ENCODE peak calls at places on chromosomes 4 and X, in five cellular contexts. J, R, T, B and Z are unnamed samples.

GRCh38 chr4:124713213-124713592 is 671 bp upstream of the ANKRD50 start:
- DNase-seq in R (peak), T (peak), J (no peak), B (peak), Z (peak)

GRCh38 chr4:169116270-169116901 is 106.3 kb upstream of the CBR4 start:
- DNase-seq in R (no peak), J (no peak), B (peak), T (no peak), Z (no peak)

GRCh38 chr4:43242611-43243010 is 350.1 kb downstream of the GRXCR1 start:
- DNase-seq in T (peak), J (no peak), R (no peak), B (peak), Z (no peak)

GRCh38 chrX:133574716-133575115 is 159.4 kb upstream of the GPC4 start:
- DNase-seq in T (no peak), B (no peak), J (no peak), R (no peak), Z (no peak)

GRCh38 chr4:147626903-147627302 is 9.7 kb downstream of the TMEM184C start:
- DNase-seq in T (no peak), R (no peak), B (no peak), J (no peak), Z (no peak)

GRCh38 chr4:101175896-101176676 is 171.2 kb downstream of the PPP3CA start:
- DNase-seq in R (no peak), T (no peak), J (no peak), B (no peak), Z (no peak)

GRCh38 chr4:39539026-39539690 is 11.9 kb upstream of the UGDH start:
- DNase-seq in R (no peak), J (no peak), B (peak), T (peak), Z (no peak)

GRCh38 chr4:141463678-141464077 is 172.7 kb upstream of the IL15 start:
- DNase-seq in R (no peak), J (no peak), T (no peak), B (peak), Z (peak)

GRCh38 chr4:761086-761485 is 55.5 kb downstream of the PCGF3 start:
- DNase-seq in J (no peak), R (no peak), T (no peak), B (no peak), Z (no peak)

GRCh38 chr4:169159614-169160013 is 111.1 kb downstream of the SH3RF1 start:
- DNase-seq in T (peak), R (no peak), J (no peak), B (peak), Z (no peak)

GRCh38 chr4:141933978-141934377 is 297.6 kb downstream of the IL15 start:
- DNase-seq in R (no peak), T (no peak), J (no peak), B (peak), Z (no peak)

DNA sequence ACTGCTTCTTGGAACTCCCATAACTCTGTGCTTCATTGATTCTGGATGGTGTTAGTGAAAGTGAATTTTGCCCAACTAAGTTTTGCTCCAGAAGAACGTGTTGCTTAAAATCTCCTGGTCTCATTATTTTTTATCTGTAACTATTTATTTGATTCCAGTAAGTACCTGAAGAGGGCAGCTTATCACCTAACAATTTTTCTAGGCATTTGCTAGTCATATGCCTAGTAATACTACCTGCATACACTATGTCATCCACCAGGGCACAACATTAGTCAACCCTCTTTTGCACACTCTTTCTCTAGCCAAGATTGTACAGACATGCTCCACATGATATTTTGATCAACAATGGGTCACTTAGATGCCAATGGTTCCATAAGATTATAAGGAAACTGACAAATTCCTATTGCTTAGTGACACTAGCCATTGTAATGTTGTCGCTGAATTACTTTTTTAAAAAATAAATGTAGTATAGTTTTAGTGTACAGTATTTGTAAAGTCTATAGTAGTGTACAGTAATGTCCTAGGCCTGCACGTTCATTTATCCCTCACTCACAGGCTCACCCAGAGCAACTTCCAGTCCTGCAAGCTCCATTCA is 499.9 kb upstream of the AADAT start:
- DNase-seq in T (no peak), J (no peak), R (peak), B (no peak), Z (peak)
- TF ChIP-seq CTCF in T (no peak), J (no peak), R (peak), B (no peak), Z (peak)

GRCh38 chr4:189597341-189597740 is 343.3 kb upstream of the FRG1 start:
- DNase-seq in B (no peak), J (no peak), T (no peak), R (no peak), Z (no peak)
- TF ChIP-seq CTCF in B (no peak), J (no peak), T (no peak), R (no peak), Z (no peak)

DNA sequence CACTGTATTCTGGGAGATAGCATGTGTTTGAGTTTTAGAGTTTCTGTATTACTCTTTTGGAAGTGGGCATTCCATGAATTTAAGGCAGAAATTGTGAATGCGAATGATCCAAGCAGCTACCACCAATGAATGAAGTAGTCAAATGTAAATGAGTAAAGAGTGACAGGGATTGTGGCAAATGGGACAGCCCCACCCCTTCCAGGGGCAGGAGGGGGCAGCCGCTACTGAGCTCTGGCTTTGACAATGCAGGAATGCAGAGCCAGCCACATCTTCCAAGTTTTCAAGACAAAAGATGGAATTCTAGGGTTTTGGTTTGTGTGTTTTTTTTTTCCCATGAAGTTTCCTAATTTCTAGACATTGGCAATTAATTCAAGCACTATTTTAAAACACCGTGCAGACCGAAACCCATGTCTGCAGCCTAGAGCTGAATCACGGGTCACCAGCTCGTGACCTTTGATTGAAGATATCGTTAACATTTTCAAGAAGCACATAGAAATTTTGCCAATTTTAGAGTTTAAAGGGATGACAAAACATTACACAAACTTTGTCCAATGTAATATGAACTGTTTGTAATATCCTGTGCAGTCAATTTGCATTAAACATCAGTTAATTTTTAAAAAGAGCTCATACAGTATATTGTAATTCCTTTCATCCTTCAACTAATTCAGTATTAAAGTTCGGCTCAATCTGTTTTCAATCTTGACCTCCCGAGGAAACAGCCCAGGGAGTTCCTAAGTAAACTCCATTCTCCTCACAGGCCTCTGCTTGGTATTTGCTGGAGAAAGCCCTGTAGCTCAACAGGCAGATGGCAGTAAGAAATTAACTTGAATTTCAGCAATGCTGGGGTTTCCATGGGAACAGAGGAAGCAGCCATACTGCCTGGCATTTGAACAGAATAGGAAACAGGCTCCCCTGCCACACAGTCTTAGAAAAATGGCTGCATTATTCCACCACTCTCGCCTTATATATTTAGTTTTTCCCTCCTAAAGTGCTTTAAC is 83.4 kb downstream of the UCHL1 start:
- DNase-seq in J (no peak), B (peak), T (peak), R (peak), Z (peak)
- TF ChIP-seq CTCF in J (no peak), B (no peak), T (peak), R (peak), Z (peak)

DNA sequence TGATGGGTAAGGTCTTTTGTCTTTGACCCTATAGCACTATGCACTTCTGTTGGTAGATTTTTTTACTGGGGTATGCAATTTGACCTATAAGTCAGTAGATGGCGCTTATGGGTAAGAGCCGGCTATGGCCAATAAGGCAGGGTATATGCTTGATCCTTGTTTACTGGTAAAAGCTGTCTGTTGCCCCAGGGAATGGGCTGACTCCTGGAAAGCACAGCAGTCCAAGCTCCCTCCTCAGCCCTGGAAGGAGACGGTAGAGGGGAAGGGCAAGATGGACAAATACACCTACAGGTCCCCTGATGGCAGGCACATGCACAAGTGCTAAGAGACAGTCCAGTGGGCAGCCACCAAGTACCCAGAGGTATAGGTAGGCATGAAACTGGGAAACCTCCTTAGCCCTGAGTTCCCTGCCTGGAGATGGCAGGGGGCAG is 63.7 kb downstream of the ADAMTS3 start:
- DNase-seq in T (peak), J (no peak), R (peak), B (peak), Z (peak)
- TF ChIP-seq CTCF in T (peak), J (no peak), R (peak), B (peak), Z (peak)

GRCh38 chr4:138983690-138984089 is 31.9 kb upstream of the NOCT start:
- DNase-seq in J (no peak), B (no peak), T (no peak), R (no peak), Z (no peak)

GRCh38 chr4:138982754-138983153 is 32.8 kb upstream of the NOCT start:
- DNase-seq in J (no peak), B (no peak), R (no peak), T (no peak), Z (no peak)

GRCh38 chr4:138984647-138985046 is 30.9 kb upstream of the NOCT start:
- DNase-seq in R (no peak), J (no peak), T (no peak), B (no peak), Z (no peak)

GRCh38 chr4:138979742-138980141 is 35.8 kb upstream of the NOCT start:
- DNase-seq in J (no peak), B (no peak), R (no peak), T (no peak), Z (no peak)

DNA sequence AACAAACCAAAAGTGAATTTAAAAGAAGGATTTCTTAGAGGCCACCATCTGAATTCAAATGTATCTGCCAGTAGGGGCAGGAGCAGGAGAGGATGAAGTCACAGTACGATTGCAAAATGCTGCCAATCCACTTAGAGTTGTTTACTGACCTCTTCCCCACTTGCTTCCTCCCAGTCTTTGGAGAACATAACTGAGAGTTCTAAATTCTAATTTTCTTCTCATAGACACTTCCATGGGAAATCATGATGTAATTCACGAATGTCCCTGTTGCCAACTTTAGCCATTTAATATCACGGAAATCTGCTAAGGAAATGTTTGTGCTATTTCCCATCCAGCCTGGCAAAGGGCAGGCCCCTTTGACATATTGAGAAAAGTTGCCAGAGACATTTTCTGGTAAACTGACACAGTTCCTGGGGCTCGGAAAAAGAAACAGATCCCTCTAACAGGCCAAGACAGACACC is 33.6 kb upstream of the NOCT start:
- DNase-seq in B (peak), R (no peak), J (no peak), T (peak), Z (peak)
- TF ChIP-seq CTCF in B (peak), R (peak), J (no peak), T (peak), Z (peak)

DNA sequence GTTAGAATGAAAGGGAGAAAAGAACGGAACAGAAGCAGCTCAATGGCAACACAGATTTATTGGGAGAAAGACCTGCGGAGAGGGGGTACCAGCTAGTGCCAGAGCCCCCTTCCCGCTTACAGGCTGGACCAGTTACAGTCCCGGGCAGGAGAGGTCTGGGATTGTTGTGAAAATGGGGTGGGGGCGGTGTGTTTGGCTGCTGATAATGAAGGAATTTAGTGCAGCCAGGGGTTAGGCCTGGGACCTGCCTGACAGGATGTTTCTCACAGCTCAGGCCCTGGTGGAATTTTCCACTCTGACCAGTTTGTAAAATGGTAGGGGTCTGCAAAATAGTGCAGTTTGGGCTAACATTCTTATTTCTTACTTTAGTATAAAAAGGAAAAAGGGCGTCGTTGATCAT is 75.4 kb upstream of the SPIN4 start:
- DNase-seq in T (no peak), B (no peak), J (no peak), R (no peak), Z (no peak)
- TF ChIP-seq CTCF in T (no peak), B (no peak), J (no peak), R (no peak), Z (no peak)

GRCh38 chr4:163587867-163588266 is 93.4 kb downstream of the TMA16 start:
- DNase-seq in T (no peak), B (no peak), R (peak), J (no peak), Z (no peak)
- TF ChIP-seq CTCF in T (peak), B (peak), R (peak), J (no peak), Z (peak)

GRCh38 chr4:153467897-153468262 is 1.7 kb downstream of the TMEM131L start:
- DNase-seq in T (peak), R (no peak), J (no peak), B (no peak), Z (no peak)
- TF ChIP-seq CTCF in T (no peak), R (no peak), J (no peak), B (no peak), Z (no peak)

DNA sequence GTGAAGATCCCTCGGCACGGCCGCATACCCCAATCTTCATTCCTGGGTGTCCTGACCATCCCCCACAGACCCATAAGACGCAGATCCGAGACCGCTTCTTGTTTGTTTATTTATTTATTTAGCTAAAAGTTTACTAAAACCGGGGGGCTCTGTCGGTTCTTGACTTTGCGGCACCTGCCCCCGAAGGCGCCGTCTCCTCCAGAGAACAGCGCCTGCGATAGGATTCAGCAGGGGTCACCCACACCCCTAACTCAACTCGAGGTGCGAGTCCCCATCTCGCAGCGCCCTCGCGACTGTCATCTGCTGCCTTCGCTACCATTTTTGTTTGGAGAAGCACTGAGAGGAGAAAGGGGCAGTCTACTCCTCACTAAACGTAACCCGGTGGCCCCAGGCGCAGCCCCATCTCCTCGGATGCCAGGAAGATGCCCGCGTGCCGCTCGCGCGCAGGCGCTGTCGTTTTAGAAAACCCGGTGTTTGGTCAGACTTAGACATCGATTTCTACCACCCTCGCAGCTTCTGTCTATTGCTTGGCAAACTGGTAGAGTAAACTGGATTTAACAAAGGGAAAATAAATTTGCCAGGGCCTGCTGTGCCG is 18.9 kb upstream of the GPR101 start:
- DNase-seq in T (no peak), R (peak), J (no peak), B (no peak), Z (no peak)
- TF ChIP-seq CTCF in T (no peak), R (no peak), J (peak), B (no peak), Z (no peak)

GRCh38 chr4:122309988-122310626 is 68.7 kb upstream of the ADAD1 start:
- DNase-seq in T (peak), R (no peak), B (peak), J (no peak), Z (no peak)
- TF ChIP-seq CTCF in T (peak), R (peak), B (peak), J (peak), Z (peak)